ENCODE peak calls at places on chromosomes 6 and 20, in eight cellular contexts. B, V, S, A, D, U, I and T are unnamed samples.
A peak's percentile ranks its signal among the peaks of the same experiment; 100 is the strongest.

GRCh38 chr6:120352491-120352890 is 981.8 kb downstream of the TBC1D32 start:
- DNase-seq in B (no peak), V (no peak), S (no peak), A (no peak), D (no peak), U (no peak), I (no peak), T (no peak)

GRCh38 chr6:126419901-126420300 is 80.0 kb downstream of the CENPW start:
- DNase-seq in B (no peak), V (no peak), S (no peak), A (no peak), D (no peak), U (no peak), I (no peak), T (no peak)

GRCh38 chr20:36063916-36064660 is 90.5 kb upstream of the EPB41L1 start:
- DNase-seq in B (no peak), V (no peak), S (no peak), A (no peak), D (no peak), U (no peak), I (no peak), T (no peak)

GRCh38 chr20:36273414-36274247 is 32.5 kb upstream of the DLGAP4 start:
- DNase-seq in B (no peak), V (peak; percentile 28), S (no peak), A (peak; percentile 30), D (peak; percentile 16), U (peak; percentile 66), I (peak; percentile 28), T (no peak)

GRCh38 chr6:1868561-1869261 is 259.0 kb downstream of the FOXC1 start:
- DNase-seq in B (no peak), V (no peak), S (no peak), A (no peak), D (no peak), U (no peak), I (no peak), T (no peak)

GRCh38 chr6:139027620-139028182 is 844 bp upstream of the ABRACL start:
- DNase-seq in B (no peak), V (no peak), S (no peak), A (peak; percentile 13), D (peak; percentile 63), U (no peak), I (peak; percentile 42), T (no peak)

GRCh38 chr20:39516964-39517363 is 554.8 kb downstream of the DHX35 start:
- DNase-seq in B (no peak), V (no peak), S (no peak), A (no peak), D (no peak), U (no peak), I (no peak), T (no peak)

GRCh38 chr6:101000334-101000733 is 119.2 kb upstream of the ASCC3 start:
- DNase-seq in B (no peak), V (no peak), S (no peak), A (no peak), D (no peak), U (peak; percentile 8), I (no peak), T (no peak)

GRCh38 chr20:56259948-56260347 is 11.4 kb downstream of the MC3R start:
- DNase-seq in B (no peak), V (no peak), S (no peak), A (no peak), D (no peak), U (peak; percentile 47), I (no peak), T (no peak)

GRCh38 chr20:37397076-37397953 is 51.4 kb downstream of the SRC start:
- DNase-seq in B (no peak), V (peak; percentile 44), S (no peak), A (no peak), D (no peak), U (peak; percentile 27), I (peak; percentile 61), T (no peak)

GRCh38 chr6:156601821-156602301 is 175.3 kb upstream of the ARID1B start:
- DNase-seq in B (no peak), V (no peak), S (no peak), A (no peak), D (no peak), U (no peak), I (no peak), T (no peak)

GRCh38 chr6:136822051-136822378 is 377 bp upstream of the PEX7 start:
- DNase-seq in B (no peak), V (peak; percentile 3), S (no peak), A (no peak), D (peak; percentile 62), U (peak; percentile 1), I (peak; percentile 7), T (peak; percentile 51)

GRCh38 chr6:392441-393390 is 1.2 kb downstream of the IRF4 start:
- DNase-seq in B (no peak), V (no peak), S (no peak), A (no peak), D (no peak), U (no peak), I (peak; percentile 67), T (no peak)

GRCh38 chr20:34023937-34024732 is 30.4 kb downstream of the RALY start:
- DNase-seq in B (no peak), V (no peak), S (no peak), A (no peak), D (no peak), U (no peak), I (no peak), T (no peak)
- H3K4me1 ChIP-seq in B (peaks cover 62% of the 10 kb centered on the region), V (peaks cover 9% of the 10 kb centered on the region), S (no peaks in the 10 kb centered on the region), A (peaks cover 26% of the 10 kb centered on the region), D (peaks cover 12% of the 10 kb centered on the region), U (peaks cover 8% of the 10 kb centered on the region), I (peaks cover 26% of the 10 kb centered on the region), T (peaks cover 62% of the 10 kb centered on the region)

DNA sequence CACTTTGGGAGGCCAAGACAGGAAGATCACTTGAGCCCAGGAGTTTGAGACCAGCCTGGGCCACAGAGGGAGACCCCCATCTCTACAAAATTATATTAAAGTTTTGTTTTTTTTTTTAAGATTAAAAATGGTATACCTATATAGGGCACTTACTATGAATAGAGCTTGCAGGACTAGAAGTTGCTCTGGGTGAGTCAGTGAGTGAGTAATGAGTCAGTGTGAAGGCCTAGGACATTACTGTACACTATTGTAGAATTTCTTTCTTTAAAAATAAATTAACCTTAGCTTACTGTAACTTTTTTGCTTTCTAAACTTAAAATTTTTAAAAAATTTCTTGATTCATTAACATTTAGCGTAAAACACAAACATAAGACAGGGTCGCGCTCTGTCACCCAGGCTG is 29.7 kb downstream of the STK35 start:
- DNase-seq in B (no peak), V (no peak), S (no peak), A (no peak), D (peak; percentile 86), U (peak; percentile 81), I (no peak), T (no peak)
- H3K4me1 ChIP-seq in B (peaks cover 95% of the 10 kb centered on the region), V (peaks cover 40% of the 10 kb centered on the region), S (peaks cover 27% of the 10 kb centered on the region), A (peaks cover 5% of the 10 kb centered on the region), D (peaks cover 40% of the 10 kb centered on the region), U (peaks cover 40% of the 10 kb centered on the region), I (peaks cover 18% of the 10 kb centered on the region), T (peaks cover 36% of the 10 kb centered on the region)

DNA sequence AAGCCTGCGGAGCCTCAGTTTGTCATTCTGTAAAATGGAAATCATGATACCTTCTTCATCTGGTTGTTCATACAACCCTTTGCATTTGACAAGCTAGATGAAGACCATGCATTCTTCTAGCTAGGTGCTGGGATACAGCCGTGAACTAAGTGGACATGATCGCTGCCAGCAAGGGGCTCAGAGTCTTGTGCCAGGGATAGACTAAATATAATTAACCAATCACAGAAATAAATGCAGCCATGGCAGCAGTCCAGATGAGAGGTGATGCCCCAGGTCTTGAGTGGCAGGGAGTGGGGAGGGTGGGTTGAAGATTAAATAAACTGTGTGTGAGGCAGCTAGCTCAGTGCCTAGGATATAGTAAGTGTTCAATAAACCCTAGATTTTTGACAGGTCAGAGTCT is 19.3 kb downstream of the JPH2 start:
- DNase-seq in B (peak; percentile 30), V (no peak), S (no peak), A (no peak), D (no peak), U (no peak), I (no peak), T (no peak)
- H3K4me1 ChIP-seq in B (peaks cover 78% of the 10 kb centered on the region), V (peaks cover 51% of the 10 kb centered on the region), S (no peaks in the 10 kb centered on the region), A (peaks cover 21% of the 10 kb centered on the region), D (peaks cover 10% of the 10 kb centered on the region), U (peaks cover 77% of the 10 kb centered on the region), I (no peaks in the 10 kb centered on the region), T (no peaks in the 10 kb centered on the region)

DNA sequence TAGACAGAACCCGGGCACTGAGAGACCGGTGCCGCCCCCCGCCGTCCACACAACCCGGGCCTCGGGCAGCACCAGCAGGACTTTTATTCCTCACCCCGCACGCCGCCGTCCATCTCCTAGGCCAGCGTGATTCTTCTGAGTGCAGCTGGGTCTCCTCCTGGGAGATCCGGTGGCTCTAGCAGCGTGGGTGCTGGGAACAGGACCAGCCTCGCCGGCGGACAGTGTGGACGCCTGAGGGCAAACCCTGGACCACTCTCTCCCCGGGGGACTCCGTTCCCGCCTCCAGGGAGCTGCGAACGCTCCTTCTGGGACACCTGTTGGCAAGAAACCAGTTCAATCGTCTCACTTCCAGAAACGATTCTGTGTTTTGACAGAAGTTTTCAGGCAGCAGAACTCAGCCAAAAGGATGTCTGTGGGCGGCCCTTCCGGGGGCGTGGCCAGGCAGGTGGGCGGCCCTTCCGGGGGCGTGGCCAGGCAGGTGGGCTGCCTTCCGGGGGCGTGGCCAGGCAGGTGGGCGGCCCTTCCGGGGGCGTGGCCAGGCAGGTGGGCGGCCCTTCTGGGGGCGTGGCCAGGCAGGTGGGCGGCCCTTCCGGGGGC is 130.7 kb downstream of the DLL1 start:
- DNase-seq in B (no peak), V (no peak), S (no peak), A (no peak), D (no peak), U (no peak), I (no peak), T (peak; percentile 42)
- H3K4me1 ChIP-seq in B (peaks cover 11% of the 10 kb centered on the region), V (no peaks in the 10 kb centered on the region), S (no peaks in the 10 kb centered on the region), A (no peaks in the 10 kb centered on the region), D (no peaks in the 10 kb centered on the region), U (no peaks in the 10 kb centered on the region), I (peaks cover 13% of the 10 kb centered on the region), T (no peaks in the 10 kb centered on the region)

GRCh38 chr20:62381202-62381797 is 5.6 kb upstream of the RPS21 start:
- DNase-seq in B (no peak), V (no peak), S (no peak), A (no peak), D (peak; percentile 76), U (peak; percentile 65), I (no peak), T (no peak)

GRCh38 chr20:62378215-62378614 is 8.7 kb upstream of the RPS21 start:
- DNase-seq in B (no peak), V (no peak), S (peak; percentile 72), A (no peak), D (no peak), U (no peak), I (no peak), T (no peak)

GRCh38 chr20:62377615-62378085 is 9.3 kb upstream of the RPS21 start:
- DNase-seq in B (no peak), V (no peak), S (no peak), A (no peak), D (no peak), U (no peak), I (no peak), T (no peak)

GRCh38 chr20:62382306-62383198 is 4.4 kb upstream of the RPS21 start:
- DNase-seq in B (peak; percentile 75), V (no peak), S (peak; percentile 76), A (peak; percentile 81), D (peak; percentile 70), U (peak; percentile 92), I (peak; percentile 90), T (peak; percentile 83)

DNA sequence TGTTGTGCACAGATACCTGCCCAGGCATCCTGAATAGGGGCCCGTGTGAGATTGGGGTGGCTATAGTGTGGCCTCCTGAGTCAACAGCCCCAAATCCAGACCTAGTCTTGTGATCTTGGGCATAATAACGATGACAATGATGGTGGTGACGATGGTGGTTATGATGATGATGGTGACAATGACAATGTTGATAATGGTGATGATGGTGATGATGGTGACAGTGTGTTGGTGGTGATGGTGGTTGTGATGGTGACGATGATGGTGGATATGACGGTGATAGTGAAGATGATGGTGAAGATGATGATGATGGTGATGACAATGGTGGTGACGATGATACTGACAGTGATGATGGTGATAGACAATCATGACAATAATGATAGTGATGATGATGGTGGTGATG is 5.1 kb upstream of the RPS21 start:
- DNase-seq in B (no peak), V (no peak), S (no peak), A (no peak), D (no peak), U (no peak), I (no peak), T (no peak)
- H3K4me1 ChIP-seq in B (peaks cover 66% of the 10 kb centered on the region), V (peaks cover 51% of the 10 kb centered on the region), S (peaks cover 3% of the 10 kb centered on the region), A (peaks cover 14% of the 10 kb centered on the region), D (peaks cover 5% of the 10 kb centered on the region), U (peaks cover 21% of the 10 kb centered on the region), I (peaks cover 10% of the 10 kb centered on the region), T (peaks cover 46% of the 10 kb centered on the region)